ENCODE peak calls at places on chromosomes 11 and 22, in four cellular contexts. D is NCI-H2081, A is mammary epithelial cell, W is NCI-H774. E is an unnamed sample.

GRCh38 chr11:19676508-19677379 is 35.9 kb upstream of the NAV2 start:
- DNase-seq in W (no peak), A (no peak), D (peak), E (peak)

GRCh38 chr22:25754527-25755202 is 12.7 kb downstream of the MYO18B start:
- DNase-seq in A (no peak), D (no peak), W (no peak), E (no peak)

GRCh38 chr11:64638017-64638664 is 47.1 kb downstream of the SLC22A12 start:
- DNase-seq in D (peak), W (no peak), A (no peak), E (peak)

GRCh38 chr22:46352691-46353386 is 17.3 kb downstream of the TRMU start:
- DNase-seq in D (peak), W (no peak), A (peak), E (peak)

GRCh38 chr11:17489729-17490128 is 13.1 kb upstream of the ABCC8 start:
- DNase-seq in W (no peak), A (no peak), D (no peak), E (no peak)

GRCh38 chr11:64086263-64086938 is 50.7 kb downstream of the FLRT1 start:
- DNase-seq in D (peak), A (no peak), W (peak), E (peak)

GRCh38 chr22:48742556-48743343 is 1084.9 kb downstream of the BRD1 start:
- DNase-seq in W (no peak), D (no peak), A (no peak), E (no peak)

GRCh38 chr11:77106321-77106720 is 3.7 kb downstream of the OMP start:
- DNase-seq in W (no peak), A (no peak), D (no peak), E (no peak)

GRCh38 chr11:62472063-62472884 is 53.4 kb downstream of the SCGB1A1 start:
- DNase-seq in D (no peak), A (peak), W (no peak), E (no peak)

GRCh38 chr11:19345848-19346681 is 105.3 kb upstream of the E2F8 start:
- DNase-seq in W (no peak), D (no peak), A (no peak), E (no peak)

GRCh38 chr11:74634537-74634936 is 42.2 kb downstream of the POLD3 start:
- DNase-seq in D (peak), W (no peak), A (peak), E (no peak)

GRCh38 chr22:19019679-19020032 is 83.6 kb upstream of the PRODH start:
- DNase-seq in D (no peak), W (no peak), A (no peak), E (no peak)

GRCh38 chr11:32706985-32707736 is 87.3 kb downstream of the CCDC73 start:
- DNase-seq in A (peak), W (no peak), D (no peak), E (no peak)

GRCh38 chr11:72683782-72684200 is 9.6 kb upstream of the PDE2A start:
- DNase-seq in D (peak), A (no peak), W (no peak), E (no peak)

GRCh38 chr11:128878455-128878854 is 11.4 kb upstream of the KCNJ1 start:
- DNase-seq in A (no peak), D (no peak), W (no peak), E (no peak)

GRCh38 chr11:123475478-123475877 is 45.4 kb downstream of the GRAMD1B start:
- DNase-seq in A (no peak), D (peak), W (peak), E (peak)